ENCODE peak calls at places on chromosomes 3 and 15, in five cellular contexts. A, S, Z, Y and X are unnamed samples.

GRCh38 chr3:189160519-189161309 is 11.1 kb upstream of the TPRG1 start:
- DNase-seq in Z (no peak), A (no peak), Y (no peak), S (no peak), X (no peak)

GRCh38 chr15:93656041-93656440 is 567.0 kb upstream of the RGMA start:
- DNase-seq in A (no peak), S (no peak), Z (no peak), Y (no peak), X (no peak)

GRCh38 chr3:88149146-88149515 is 628 bp upstream of the C3orf38 start:
- DNase-seq in Z (no peak), Y (no peak), A (no peak), S (no peak), X (peak)

GRCh38 chr3:12170207-12170606 is 11.5 kb upstream of the TIMP4 start:
- DNase-seq in A (no peak), Z (no peak), Y (no peak), S (no peak), X (no peak)

GRCh38 chr3:174342941-174343431 is 516.1 kb upstream of the NAALADL2 start:
- DNase-seq in S (no peak), A (no peak), Z (no peak), Y (no peak), X (no peak)

GRCh38 chr15:92343869-92344643 is 49.6 kb upstream of the ST8SIA2 start:
- DNase-seq in Y (no peak), A (no peak), Z (no peak), S (no peak), X (no peak)

GRCh38 chr15:74123131-74123429 is 7.3 kb upstream of the ISLR2 start:
- DNase-seq in Y (no peak), S (peak), A (no peak), Z (no peak), X (no peak)

GRCh38 chr15:101479851-101480612 is 9.5 kb downstream of the PCSK6 start:
- DNase-seq in S (no peak), Y (no peak), A (no peak), Z (no peak), X (peak)

GRCh38 chr3:36193448-36193847 is 186.9 kb upstream of the STAC start:
- DNase-seq in A (no peak), Y (no peak), S (no peak), Z (no peak), X (no peak)

GRCh38 chr15:64911317-64912186 is at the start of gene ANKDD1A:
- DNase-seq in Y (peak), S (no peak), Z (peak), A (peak), X (peak)

GRCh38 chr15:63491116-63491817 is 13.1 kb upstream of the USP3 start:
- DNase-seq in Z (no peak), S (no peak), A (no peak), Y (no peak), X (no peak)

GRCh38 chr15:25847066-25847465 is 16.1 kb downstream of the ATP10A start:
- DNase-seq in Y (no peak), A (no peak), S (no peak), Z (no peak), X (no peak)

GRCh38 chr3:71684752-71685151 is 40.5 kb downstream of the EIF4E3 start:
- DNase-seq in S (no peak), A (no peak), Y (peak), Z (no peak), X (no peak)

GRCh38 chr15:51970981-51971352 is 611 bp downstream of the LEO1 start:
- DNase-seq in Z (no peak), A (no peak), S (no peak), Y (no peak), X (no peak)
- H3K4me3 ChIP-seq in Z (peak), A (peak), S (peak), Y (peak), X (peak)

GRCh38 chr3:140216249-140216648 is 281.3 kb downstream of the CLSTN2 start:
- DNase-seq in Z (no peak), A (no peak), S (no peak), Y (no peak), X (no peak)

GRCh38 chr3:140219161-140219745 is 284.3 kb downstream of the CLSTN2 start:
- DNase-seq in Y (no peak), A (no peak), S (no peak), Z (no peak), X (no peak)

GRCh38 chr3:140223631-140224030 is 288.6 kb downstream of the CLSTN2 start:
- DNase-seq in A (no peak), S (no peak), Y (no peak), Z (no peak), X (no peak)

GRCh38 chr3:140223197-140223596 is 288.2 kb downstream of the CLSTN2 start:
- DNase-seq in S (no peak), A (no peak), Y (no peak), Z (no peak), X (no peak)

DNA sequence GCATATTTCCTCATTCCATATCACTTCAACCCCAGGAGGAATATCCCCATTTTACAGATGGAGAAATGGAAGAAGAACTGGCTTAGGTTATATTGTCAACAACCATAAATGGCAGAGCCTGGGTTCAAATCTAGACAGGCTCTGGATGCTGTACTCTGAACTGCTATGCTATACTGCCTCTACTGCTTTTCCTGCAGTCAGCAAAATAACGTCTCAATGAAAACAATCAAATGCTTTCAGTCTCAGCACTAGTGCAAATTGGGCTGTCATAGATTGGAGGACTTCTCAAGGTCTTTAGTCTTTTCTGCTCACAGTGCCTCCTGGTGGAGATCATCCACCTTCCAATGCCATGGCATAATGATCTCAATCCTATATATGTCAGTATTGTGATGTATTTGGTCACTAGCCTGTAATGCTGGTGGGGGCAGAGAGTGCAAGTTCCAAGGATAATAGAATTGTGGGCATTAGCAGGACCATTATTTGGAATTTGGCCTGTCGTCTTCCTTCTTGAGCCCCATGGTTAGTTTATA is 285.0 kb downstream of the CLSTN2 start:
- DNase-seq in Z (no peak), A (no peak), Y (no peak), S (no peak), X (no peak)
- TF ChIP-seq CTCF in Z (no peak), A (no peak), Y (no peak), S (no peak), X (no peak)

DNA sequence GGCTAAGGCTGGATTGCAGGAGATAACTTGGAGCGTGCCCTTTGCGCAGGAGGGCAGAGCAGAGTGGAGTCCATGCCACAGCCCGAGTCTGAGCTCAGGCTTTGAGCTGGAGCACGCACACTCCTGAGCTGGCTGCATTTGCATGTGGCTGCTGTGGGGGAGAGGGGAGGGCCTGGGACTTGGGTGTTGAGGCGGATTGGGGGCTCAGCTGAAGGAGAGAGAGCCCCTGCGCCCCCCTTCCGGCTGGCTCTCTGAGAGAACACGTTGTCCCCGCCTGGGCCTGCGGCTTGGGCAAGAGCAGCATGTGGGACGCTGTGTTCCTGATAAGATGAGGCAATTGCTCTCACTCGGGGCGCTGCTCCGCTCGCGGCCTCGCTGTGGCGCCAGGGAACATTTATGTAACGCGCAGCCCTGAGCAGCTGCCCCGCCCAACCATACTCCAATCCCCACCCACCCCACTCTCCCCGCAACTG is 39.1 kb downstream of the KLF13 start:
- DNase-seq in Y (peak), Z (peak), A (peak), S (peak), X (peak)
- TF ChIP-seq POLR2A in Y (peak), Z (no peak), A (no peak), S (peak), X (no peak)

DNA sequence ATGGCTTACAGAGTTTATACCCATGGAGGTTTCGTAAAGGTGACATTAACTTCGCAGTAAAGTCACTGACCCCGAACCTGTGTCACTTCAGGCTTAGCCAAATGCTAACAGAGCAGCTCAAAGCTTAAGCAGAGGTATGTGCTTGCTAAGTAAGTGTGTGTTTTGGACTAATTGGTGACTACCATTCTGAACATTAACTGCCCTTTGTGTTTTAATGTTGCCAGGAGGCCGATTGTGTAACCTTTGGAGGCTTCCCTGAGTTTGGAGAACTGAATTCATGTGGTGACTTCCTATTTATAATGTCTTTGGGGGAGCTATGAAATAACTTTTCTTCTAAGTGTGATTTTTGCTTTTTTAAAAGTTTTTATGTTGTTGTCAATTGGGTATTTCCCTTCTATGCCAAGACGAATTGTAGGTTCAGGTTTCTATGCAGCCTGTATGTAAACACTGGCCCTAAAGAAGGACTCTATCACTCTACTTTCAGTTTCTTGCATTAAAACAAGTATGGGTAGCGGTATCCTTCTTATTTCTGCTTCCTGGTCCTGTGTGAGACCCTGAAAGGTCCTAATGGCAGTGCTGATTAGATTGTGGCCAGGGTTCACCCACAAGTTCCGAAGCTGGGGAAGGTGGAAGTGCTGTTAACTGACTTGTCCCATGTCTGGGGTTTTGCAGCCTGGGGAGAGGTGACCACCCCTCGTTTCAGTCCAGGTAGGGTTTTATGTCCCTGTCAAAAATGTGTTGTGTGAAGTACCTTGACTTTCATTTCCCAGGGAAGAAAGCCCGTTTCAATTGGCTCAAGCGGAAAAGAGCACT is 86.3 kb downstream of the IGF1R start:
- DNase-seq in Z (no peak), Y (no peak), S (no peak), A (no peak), X (no peak)
- H3K4me3 ChIP-seq in Z (no peak), Y (no peak), S (no peak), A (no peak), X (no peak)

GRCh38 chr15:29126821-29127461 is 142.7 kb downstream of the NSMCE3 start:
- DNase-seq in Y (no peak), A (no peak), Z (peak), S (no peak), X (no peak)
- TF ChIP-seq CTCF in Y (no peak), A (no peak), Z (no peak), S (no peak), X (no peak)

GRCh38 chr15:49101536-49101935 is 53.9 kb downstream of the COPS2 start:
- DNase-seq in S (no peak), Z (no peak), A (no peak), Y (no peak), X (no peak)

GRCh38 chr15:49103002-49103401 is 52.4 kb downstream of the COPS2 start:
- DNase-seq in Z (no peak), A (no peak), S (no peak), Y (no peak), X (no peak)

GRCh38 chr15:49103676-49104075 is 51.7 kb downstream of the COPS2 start:
- DNase-seq in Y (no peak), A (no peak), S (no peak), Z (no peak), X (no peak)
- TF ChIP-seq POLR2A in Y (no peak), A (no peak), S (no peak), Z (no peak), X (no peak)

DNA sequence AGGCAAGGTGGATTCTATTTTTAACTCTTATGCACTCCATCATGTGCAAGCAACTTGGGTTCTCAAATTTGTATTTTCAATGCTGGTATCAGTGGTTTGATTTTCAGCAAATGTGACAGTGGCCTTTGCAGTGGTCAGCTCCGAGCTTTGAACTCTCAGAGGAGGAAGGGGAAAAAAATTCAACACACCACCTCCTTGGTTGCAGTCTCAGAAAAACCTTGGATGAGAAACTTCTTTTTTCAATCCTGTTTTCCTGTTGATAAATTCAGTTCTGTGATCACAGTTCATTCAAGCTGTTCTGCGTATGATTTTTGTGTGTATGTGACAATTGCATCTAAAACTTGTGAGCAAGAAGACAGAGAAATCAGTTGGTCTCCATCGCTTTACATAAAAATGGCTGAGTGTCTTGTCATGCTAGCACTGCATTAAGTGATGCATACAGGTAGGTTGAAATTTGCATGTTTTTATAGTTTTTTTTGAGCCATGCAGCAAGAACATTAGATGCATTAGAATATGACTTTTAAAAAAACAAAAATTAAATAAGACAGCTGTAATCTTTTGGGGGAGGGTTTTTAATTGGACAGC is 19.2 kb downstream of the ZBTB38 start:
- DNase-seq in Y (no peak), Z (no peak), S (no peak), A (no peak), X (no peak)
- H3K4me3 ChIP-seq in Y (no peak), Z (no peak), S (no peak), A (no peak), X (no peak)

DNA sequence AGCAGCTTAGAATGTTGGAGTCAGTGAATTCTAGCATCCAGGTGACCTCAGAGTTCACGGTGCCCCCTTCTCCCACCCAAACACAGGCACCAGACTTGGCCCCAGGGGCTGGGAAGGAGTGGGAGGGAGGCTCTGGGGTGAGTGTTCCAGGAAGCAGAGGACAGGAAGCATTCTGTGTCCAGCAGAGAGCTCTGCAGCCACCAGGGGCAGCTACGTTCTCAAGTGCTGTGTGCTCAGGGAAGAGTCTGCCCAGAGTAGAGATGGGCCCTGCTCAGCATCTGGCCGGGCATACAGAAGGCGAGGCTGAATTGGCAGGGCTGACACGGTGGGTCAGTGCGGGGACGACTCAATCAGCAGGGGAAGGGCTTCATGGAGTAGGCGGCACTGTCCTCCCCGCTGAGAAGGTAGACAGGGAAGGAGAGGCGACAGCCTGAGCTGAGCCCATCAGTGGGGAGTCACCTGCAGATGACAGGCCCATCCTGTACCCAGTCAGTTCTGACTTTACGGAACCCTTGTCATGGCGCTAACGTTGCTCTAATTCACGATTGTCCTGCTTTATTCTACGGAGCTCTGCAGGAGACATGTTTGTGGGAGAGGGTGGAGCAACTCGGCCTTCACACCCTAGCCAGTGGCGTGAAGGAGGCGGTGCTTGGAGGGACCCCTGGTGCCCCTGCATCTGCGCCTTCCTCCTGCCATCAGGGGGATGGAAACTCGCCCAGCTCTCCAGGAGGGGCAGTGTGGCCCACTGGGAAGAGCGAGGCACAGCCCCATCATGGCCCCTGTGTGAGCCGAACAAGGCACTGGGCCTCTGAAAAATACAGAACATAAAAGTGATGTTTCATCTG is 82.1 kb downstream of the C3orf70 start:
- DNase-seq in A (no peak), Y (no peak), S (no peak), Z (no peak), X (no peak)
- TF ChIP-seq CTCF in A (no peak), Y (no peak), S (peak), Z (peak), X (no peak)

DNA sequence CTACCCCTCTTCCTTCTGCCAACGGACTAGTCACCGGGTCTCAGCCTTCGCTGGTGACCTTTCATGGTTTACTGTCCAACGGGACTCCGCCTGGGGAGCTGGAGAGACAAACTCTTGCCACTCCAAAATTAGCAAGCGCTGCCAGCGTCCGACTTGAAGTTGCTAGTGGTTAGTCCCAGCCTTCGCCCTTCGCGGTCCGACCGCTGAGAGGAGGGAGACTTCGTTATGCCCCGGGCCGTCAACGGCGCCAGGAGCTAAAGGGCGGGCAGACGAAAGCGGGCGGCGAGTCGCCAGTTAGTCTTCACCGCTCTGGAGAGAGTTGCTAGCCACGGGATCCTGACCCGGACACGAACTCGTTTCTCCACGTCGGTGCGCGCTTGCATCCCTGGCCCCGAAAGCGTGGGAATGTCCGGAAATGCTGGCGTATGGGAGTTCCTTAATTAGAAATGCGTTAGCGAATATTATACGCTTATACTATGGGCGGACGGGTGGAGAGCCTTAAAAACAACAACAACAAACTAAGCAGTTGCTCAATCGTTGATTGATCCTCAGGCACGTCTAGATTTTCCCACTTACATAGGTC is 689 bp downstream of the SMC4 start:
- DNase-seq in S (peak), A (peak), Z (peak), Y (peak), X (peak)
- TF ChIP-seq POLR2A in S (no peak), A (no peak), Z (no peak), Y (no peak), X (no peak)

GRCh38 chr3:50633233-50633795 is 16.4 kb downstream of the MAPKAPK3 start:
- DNase-seq in S (no peak), Y (no peak), A (no peak), Z (no peak), X (no peak)

GRCh38 chr3:50630916-50631315 is 14.0 kb downstream of the MAPKAPK3 start:
- DNase-seq in A (no peak), S (no peak), Y (no peak), Z (no peak), X (no peak)

GRCh38 chr3:50630394-50630793 is 13.4 kb downstream of the MAPKAPK3 start:
- DNase-seq in Z (no peak), A (no peak), S (no peak), Y (no peak), X (no peak)

GRCh38 chr3:50635066-50635465 is 18.1 kb downstream of the MAPKAPK3 start:
- DNase-seq in S (no peak), Y (no peak), A (no peak), Z (no peak), X (no peak)

DNA sequence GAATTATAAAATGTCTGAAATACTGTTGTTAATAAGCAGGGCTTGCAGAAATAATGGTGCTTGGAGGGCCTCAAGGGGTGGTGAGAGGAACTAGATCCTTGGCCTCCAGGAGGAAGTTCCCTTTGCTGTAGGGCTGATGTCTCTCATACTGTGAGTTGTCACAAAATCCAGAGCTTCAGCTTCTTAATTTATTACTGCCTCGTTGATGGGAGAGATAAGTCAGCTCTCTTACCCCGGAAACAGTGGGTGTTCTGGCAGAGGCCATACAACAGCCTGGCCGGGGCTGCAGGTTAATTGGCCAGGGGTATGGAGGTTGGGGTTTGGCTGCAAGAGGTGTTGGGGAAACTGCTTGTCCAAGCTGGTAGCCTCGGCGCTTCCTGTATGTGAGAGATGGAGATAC is 15.5 kb downstream of the MAPKAPK3 start:
- DNase-seq in A (no peak), Y (no peak), S (no peak), Z (no peak), X (no peak)
- H3K4me3 ChIP-seq in A (no peak), Y (no peak), S (no peak), Z (no peak), X (no peak)